ENCODE peak calls at places on chromosome 18, in six cellular contexts. One of them, this sample, is unnamed.
A peak's percentile ranks its signal among the peaks of the same experiment; 100 is the strongest.

GRCh38 chr18:28459587-28459986 is 282.7 kb upstream of the CDH2 start:
- DNase-seq in GM23338: no peak
- DNase-seq in RWPE2: no peak
- DNase-seq in iPS DF 6.9: no peak
- DNase-seq in right cardiac atrium: no peak
- DNase-seq in body of pancreas: no peak
- DNase-seq in this sample: no peak

GRCh38 chr18:9095297-9096012 is 7.0 kb upstream of the NDUFV2 start:
- DNase-seq in GM23338: no peak
- DNase-seq in body of pancreas: no peak
- DNase-seq in right cardiac atrium: no peak
- DNase-seq in iPS DF 6.9: no peak
- DNase-seq in RWPE2: no peak
- DNase-seq in this sample: no peak

GRCh38 chr18:49524349-49524748 is 37.3 kb upstream of the C18orf32 start:
- DNase-seq in GM23338: no peak
- DNase-seq in RWPE2: no peak
- DNase-seq in right cardiac atrium: no peak
- DNase-seq in body of pancreas: no peak
- DNase-seq in iPS DF 6.9: no peak
- DNase-seq in this sample: no peak

GRCh38 chr18:36758001-36758400 is 70.8 kb downstream of the TPGS2 start:
- DNase-seq in iPS DF 6.9: no peak
- DNase-seq in RWPE2: no peak
- DNase-seq in body of pancreas: no peak
- DNase-seq in right cardiac atrium: no peak
- DNase-seq in GM23338: no peak
- DNase-seq in this sample: no peak

GRCh38 chr18:74550886-74551285 is 16.6 kb downstream of the CNDP1 start:
- DNase-seq in GM23338: no peak
- DNase-seq in body of pancreas: no peak
- DNase-seq in RWPE2: no peak
- DNase-seq in right cardiac atrium: no peak
- DNase-seq in iPS DF 6.9: no peak
- DNase-seq in this sample: no peak

GRCh38 chr18:50203801-50204604 is 9.1 kb upstream of the MYO5B start:
- DNase-seq in right cardiac atrium: no peak
- DNase-seq in body of pancreas: peak; percentile 70
- DNase-seq in iPS DF 6.9: no peak
- DNase-seq in RWPE2: no peak
- DNase-seq in GM23338: peak; percentile 91
- DNase-seq in this sample: peak; percentile 46

GRCh38 chr18:12686100-12686499 is 16.4 kb downstream of the CEP76 start:
- DNase-seq in body of pancreas: no peak
- DNase-seq in RWPE2: no peak
- DNase-seq in GM23338: peak; percentile 11
- DNase-seq in right cardiac atrium: no peak
- DNase-seq in iPS DF 6.9: no peak
- DNase-seq in this sample: no peak

GRCh38 chr18:71293322-71293721 is 1004.5 kb downstream of the SOCS6 start:
- DNase-seq in iPS DF 6.9: no peak
- DNase-seq in right cardiac atrium: no peak
- DNase-seq in body of pancreas: no peak
- DNase-seq in GM23338: no peak
- DNase-seq in RWPE2: no peak
- DNase-seq in this sample: no peak

GRCh38 chr18:35397976-35398375 is 20.8 kb upstream of the ZNF396 start:
- DNase-seq in body of pancreas: no peak
- DNase-seq in GM23338: no peak
- DNase-seq in iPS DF 6.9: no peak
- DNase-seq in RWPE2: no peak
- DNase-seq in right cardiac atrium: no peak
- DNase-seq in this sample: no peak

DNA sequence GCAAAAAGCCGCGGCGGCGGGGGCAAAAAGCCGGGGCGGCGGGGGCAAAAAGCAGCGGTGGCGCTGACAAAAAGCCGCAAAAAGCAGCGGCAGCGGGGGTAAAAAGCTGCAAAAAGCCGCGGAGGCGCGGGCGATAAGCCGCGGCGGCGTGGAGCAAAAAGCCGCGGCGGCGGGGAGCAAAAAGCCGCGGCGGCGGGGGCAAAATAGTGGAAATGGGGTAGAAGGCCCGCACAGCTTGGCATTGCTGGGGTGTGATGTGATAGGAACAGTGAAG is 450.1 kb downstream of the ANKRD30B start:
- DNase-seq in GM23338: no peak
- DNase-seq in right cardiac atrium: no peak
- DNase-seq in RWPE2: no peak
- DNase-seq in iPS DF 6.9: no peak
- DNase-seq in body of pancreas: no peak
- DNase-seq in this sample: no peak
- H3K4me3 ChIP-seq in GM23338: no peak overlapping the region
- H3K4me3 ChIP-seq in right cardiac atrium: peak overlapping the region; percentile 55
- H3K4me3 ChIP-seq in RWPE2: no peak overlapping the region
- H3K4me3 ChIP-seq in iPS DF 6.9: no peak overlapping the region
- H3K4me3 ChIP-seq in body of pancreas: no peak overlapping the region
- H3K4me3 ChIP-seq in this sample: peak overlapping the region; percentile 32

GRCh38 chr18:22552254-22552653 is 134.5 kb upstream of the CTAGE1 start:
- DNase-seq in RWPE2: no peak
- DNase-seq in GM23338: no peak
- DNase-seq in right cardiac atrium: no peak
- DNase-seq in body of pancreas: no peak
- DNase-seq in iPS DF 6.9: no peak
- DNase-seq in this sample: no peak

GRCh38 chr18:22550366-22550765 is 132.7 kb upstream of the CTAGE1 start:
- DNase-seq in GM23338: no peak
- DNase-seq in body of pancreas: no peak
- DNase-seq in RWPE2: no peak
- DNase-seq in right cardiac atrium: no peak
- DNase-seq in iPS DF 6.9: no peak
- DNase-seq in this sample: no peak

GRCh38 chr18:22550861-22551260 is 133.1 kb upstream of the CTAGE1 start:
- DNase-seq in iPS DF 6.9: no peak
- DNase-seq in body of pancreas: no peak
- DNase-seq in right cardiac atrium: no peak
- DNase-seq in GM23338: no peak
- DNase-seq in RWPE2: no peak
- DNase-seq in this sample: no peak

GRCh38 chr18:22551536-22552151 is 133.9 kb upstream of the CTAGE1 start:
- DNase-seq in body of pancreas: peak; percentile 33
- DNase-seq in GM23338: no peak
- DNase-seq in right cardiac atrium: no peak
- DNase-seq in iPS DF 6.9: no peak
- DNase-seq in RWPE2: no peak
- DNase-seq in this sample: no peak

GRCh38 chr18:22552899-22553460 is 135.3 kb upstream of the CTAGE1 start:
- DNase-seq in body of pancreas: no peak
- DNase-seq in iPS DF 6.9: no peak
- DNase-seq in right cardiac atrium: no peak
- DNase-seq in GM23338: no peak
- DNase-seq in RWPE2: no peak
- DNase-seq in this sample: no peak
- H3K4me1 ChIP-seq in body of pancreas: peaks cover 15% of the 10 kb centered on the region
- H3K4me1 ChIP-seq in iPS DF 6.9: peaks cover 1% of the 10 kb centered on the region
- H3K4me1 ChIP-seq in right cardiac atrium: peaks cover 13% of the 10 kb centered on the region
- H3K4me1 ChIP-seq in GM23338: peaks cover 18% of the 10 kb centered on the region
- H3K4me1 ChIP-seq in RWPE2: peaks cover 28% of the 10 kb centered on the region
- H3K4me1 ChIP-seq in this sample: peaks cover 2% of the 10 kb centered on the region

GRCh38 chr18:23906658-23907057 is 107.9 kb upstream of the TTC39C start:
- DNase-seq in body of pancreas: no peak
- DNase-seq in right cardiac atrium: no peak
- DNase-seq in iPS DF 6.9: no peak
- DNase-seq in GM23338: no peak
- DNase-seq in RWPE2: no peak
- DNase-seq in this sample: no peak

GRCh38 chr18:23910032-23910431 is 104.5 kb upstream of the TTC39C start:
- DNase-seq in right cardiac atrium: no peak
- DNase-seq in iPS DF 6.9: no peak
- DNase-seq in body of pancreas: no peak
- DNase-seq in RWPE2: no peak
- DNase-seq in GM23338: no peak
- DNase-seq in this sample: no peak

GRCh38 chr18:23903971-23904370 is 110.6 kb upstream of the TTC39C start:
- DNase-seq in GM23338: no peak
- DNase-seq in RWPE2: no peak
- DNase-seq in body of pancreas: no peak
- DNase-seq in right cardiac atrium: peak; percentile 89
- DNase-seq in iPS DF 6.9: no peak
- DNase-seq in this sample: no peak

GRCh38 chr18:23912356-23912755 is 102.2 kb upstream of the TTC39C start:
- DNase-seq in RWPE2: no peak
- DNase-seq in right cardiac atrium: no peak
- DNase-seq in body of pancreas: no peak
- DNase-seq in iPS DF 6.9: no peak
- DNase-seq in GM23338: no peak
- DNase-seq in this sample: no peak

DNA sequence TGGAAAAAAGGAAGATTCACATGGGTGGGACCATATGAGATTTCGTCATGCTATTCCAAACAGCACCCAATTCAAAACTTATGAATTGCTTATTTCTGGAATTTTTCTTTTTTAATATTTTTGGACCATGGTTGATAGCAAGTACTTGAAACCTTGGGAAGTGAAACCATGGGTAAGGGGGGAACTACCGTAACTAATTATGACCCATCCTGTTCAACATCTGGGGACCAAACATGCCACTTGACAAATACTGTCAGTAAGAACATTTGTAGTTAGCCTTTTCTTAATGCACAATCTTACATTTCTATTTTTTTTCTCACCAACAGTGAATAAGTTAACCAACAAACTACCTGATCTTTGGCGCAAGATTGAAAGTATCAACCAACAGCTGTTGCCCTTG is 105.7 kb upstream of the TTC39C start:
- DNase-seq in GM23338: no peak
- DNase-seq in iPS DF 6.9: no peak
- DNase-seq in RWPE2: no peak
- DNase-seq in body of pancreas: no peak
- DNase-seq in right cardiac atrium: no peak
- DNase-seq in this sample: no peak
- H3K27ac ChIP-seq in GM23338: no peak overlapping the region
- H3K27ac ChIP-seq in iPS DF 6.9: no peak overlapping the region
- H3K27ac ChIP-seq in RWPE2: no peak overlapping the region
- H3K27ac ChIP-seq in body of pancreas: no peak overlapping the region
- H3K27ac ChIP-seq in right cardiac atrium: no peak overlapping the region
- H3K27ac ChIP-seq in this sample: no peak overlapping the region

GRCh38 chr18:59923539-59924196 is 23.9 kb downstream of the PMAIP1 start:
- DNase-seq in right cardiac atrium: no peak
- DNase-seq in RWPE2: no peak
- DNase-seq in iPS DF 6.9: no peak
- DNase-seq in body of pancreas: no peak
- DNase-seq in GM23338: no peak
- DNase-seq in this sample: no peak
- H3K4me3 ChIP-seq in right cardiac atrium: no peak overlapping the region
- H3K4me3 ChIP-seq in RWPE2: no peak overlapping the region
- H3K4me3 ChIP-seq in iPS DF 6.9: no peak overlapping the region
- H3K4me3 ChIP-seq in body of pancreas: no peak overlapping the region
- H3K4me3 ChIP-seq in GM23338: no peak overlapping the region
- H3K4me3 ChIP-seq in this sample: no peak overlapping the region

DNA sequence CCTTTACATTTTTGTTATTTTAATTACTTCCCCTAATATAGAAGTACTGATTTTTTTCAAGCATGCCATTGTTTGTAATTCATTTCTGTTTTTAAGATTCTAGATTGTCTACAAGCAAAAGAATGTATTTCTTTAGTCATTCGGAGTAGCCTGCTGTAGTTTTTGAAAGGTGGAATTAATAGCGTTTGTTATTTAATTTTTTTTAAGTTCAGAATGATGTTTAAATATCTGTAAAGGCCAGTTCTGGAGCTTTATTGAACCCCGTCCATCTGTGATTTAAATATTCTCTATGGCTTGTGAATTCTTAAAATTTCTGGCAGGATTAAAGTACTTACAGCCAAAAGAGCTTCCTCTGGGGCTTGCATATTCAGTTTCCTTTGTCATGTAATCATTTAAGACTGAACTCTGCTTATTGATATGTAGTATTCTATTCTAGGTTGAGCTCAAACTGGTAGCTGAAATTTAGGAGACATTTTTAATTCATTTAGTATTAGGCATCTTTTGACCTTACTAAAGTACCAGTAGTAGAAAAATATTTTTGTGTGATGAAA is 5.2 kb downstream of the TGIF1 start:
- DNase-seq in body of pancreas: no peak
- DNase-seq in RWPE2: no peak
- DNase-seq in right cardiac atrium: no peak
- DNase-seq in iPS DF 6.9: no peak
- DNase-seq in GM23338: peak; percentile 64
- DNase-seq in this sample: no peak
- H3K4me1 ChIP-seq in body of pancreas: peaks cover 64% of the 10 kb centered on the region
- H3K4me1 ChIP-seq in RWPE2: peaks cover 59% of the 10 kb centered on the region
- H3K4me1 ChIP-seq in right cardiac atrium: peaks cover 6% of the 10 kb centered on the region
- H3K4me1 ChIP-seq in iPS DF 6.9: peaks cover 2% of the 10 kb centered on the region
- H3K4me1 ChIP-seq in GM23338: peaks cover 44% of the 10 kb centered on the region
- H3K4me1 ChIP-seq in this sample: no peaks in the 10 kb centered on the region